ENCODE peak calls at places on chromosomes 3 and 15, in nine cellular contexts. One of them, this sample, is unnamed.

GRCh38 chr3:194536883-194537637 is 50.3 kb upstream of the ATP13A3 start:
- DNase-seq in M059J: peak
- DNase-seq in T-helper 17 cell: no peak
- DNase-seq in stimulated activated CD4-positive, alpha-beta T cell treated with anti-CD3 and anti-CD28 coated beads, Interleukin-2, amount 100 ng/mL, for 48 hours: no peak
- DNase-seq in amygdala: no peak
- DNase-seq in D341Med: no peak
- DNase-seq in activated CD8-positive, alpha-beta memory T cell treated with anti-CD3 and anti-CD28 coated beads, Interleukin-2, amount 10 ng/mL, durations not matched to agents 7 days and 5 days: no peak
- DNase-seq in AG08395: no peak
- DNase-seq in GM03348: no peak
- DNase-seq in this sample: no peak

GRCh38 chr3:14988988-14989394 is 41.6 kb downstream of the NR2C2 start:
- DNase-seq in M059J: no peak
- DNase-seq in amygdala: no peak
- DNase-seq in stimulated activated CD4-positive, alpha-beta T cell treated with anti-CD3 and anti-CD28 coated beads, Interleukin-2, amount 100 ng/mL, for 48 hours: peak
- DNase-seq in activated CD8-positive, alpha-beta memory T cell treated with anti-CD3 and anti-CD28 coated beads, Interleukin-2, amount 10 ng/mL, durations not matched to agents 7 days and 5 days: peak
- DNase-seq in AG08395: no peak
- DNase-seq in T-helper 17 cell: no peak
- DNase-seq in GM03348: no peak
- DNase-seq in D341Med: no peak
- DNase-seq in this sample: peak

GRCh38 chr15:80072285-80072684 is 12.8 kb downstream of the ZFAND6 start:
- DNase-seq in D341Med: peak
- DNase-seq in GM03348: peak
- DNase-seq in T-helper 17 cell: no peak
- DNase-seq in activated CD8-positive, alpha-beta memory T cell treated with anti-CD3 and anti-CD28 coated beads, Interleukin-2, amount 10 ng/mL, durations not matched to agents 7 days and 5 days: no peak
- DNase-seq in M059J: peak
- DNase-seq in AG08395: peak
- DNase-seq in amygdala: no peak
- DNase-seq in stimulated activated CD4-positive, alpha-beta T cell treated with anti-CD3 and anti-CD28 coated beads, Interleukin-2, amount 100 ng/mL, for 48 hours: no peak
- DNase-seq in this sample: peak

GRCh38 chr3:111548060-111548459 is 6.1 kb downstream of the CD96 start:
- DNase-seq in D341Med: no peak
- DNase-seq in stimulated activated CD4-positive, alpha-beta T cell treated with anti-CD3 and anti-CD28 coated beads, Interleukin-2, amount 100 ng/mL, for 48 hours: no peak
- DNase-seq in activated CD8-positive, alpha-beta memory T cell treated with anti-CD3 and anti-CD28 coated beads, Interleukin-2, amount 10 ng/mL, durations not matched to agents 7 days and 5 days: no peak
- DNase-seq in amygdala: no peak
- DNase-seq in T-helper 17 cell: no peak
- DNase-seq in M059J: no peak
- DNase-seq in AG08395: no peak
- DNase-seq in GM03348: no peak
- DNase-seq in this sample: no peak

GRCh38 chr3:188002626-188003138 is 151.3 kb upstream of the LPP start:
- DNase-seq in AG08395: no peak
- DNase-seq in activated CD8-positive, alpha-beta memory T cell treated with anti-CD3 and anti-CD28 coated beads, Interleukin-2, amount 10 ng/mL, durations not matched to agents 7 days and 5 days: no peak
- DNase-seq in M059J: no peak
- DNase-seq in T-helper 17 cell: no peak
- DNase-seq in amygdala: no peak
- DNase-seq in D341Med: no peak
- DNase-seq in stimulated activated CD4-positive, alpha-beta T cell treated with anti-CD3 and anti-CD28 coated beads, Interleukin-2, amount 100 ng/mL, for 48 hours: no peak
- DNase-seq in GM03348: no peak
- DNase-seq in this sample: no peak

GRCh38 chr3:122496529-122496928 is 18.2 kb downstream of the KPNA1 start:
- DNase-seq in amygdala: no peak
- DNase-seq in D341Med: no peak
- DNase-seq in T-helper 17 cell: no peak
- DNase-seq in M059J: no peak
- DNase-seq in AG08395: no peak
- DNase-seq in activated CD8-positive, alpha-beta memory T cell treated with anti-CD3 and anti-CD28 coated beads, Interleukin-2, amount 10 ng/mL, durations not matched to agents 7 days and 5 days: no peak
- DNase-seq in GM03348: no peak
- DNase-seq in stimulated activated CD4-positive, alpha-beta T cell treated with anti-CD3 and anti-CD28 coated beads, Interleukin-2, amount 100 ng/mL, for 48 hours: no peak
- DNase-seq in this sample: no peak

GRCh38 chr3:169659096-169659521 is 4.4 kb downstream of the MECOM start:
- DNase-seq in T-helper 17 cell: no peak
- DNase-seq in stimulated activated CD4-positive, alpha-beta T cell treated with anti-CD3 and anti-CD28 coated beads, Interleukin-2, amount 100 ng/mL, for 48 hours: no peak
- DNase-seq in D341Med: no peak
- DNase-seq in M059J: no peak
- DNase-seq in activated CD8-positive, alpha-beta memory T cell treated with anti-CD3 and anti-CD28 coated beads, Interleukin-2, amount 10 ng/mL, durations not matched to agents 7 days and 5 days: no peak
- DNase-seq in AG08395: no peak
- DNase-seq in amygdala: no peak
- DNase-seq in GM03348: no peak
- DNase-seq in this sample: no peak

GRCh38 chr15:84979651-84980050 is 2.0 kb upstream of the PDE8A start:
- DNase-seq in activated CD8-positive, alpha-beta memory T cell treated with anti-CD3 and anti-CD28 coated beads, Interleukin-2, amount 10 ng/mL, durations not matched to agents 7 days and 5 days: peak
- DNase-seq in GM03348: no peak
- DNase-seq in M059J: no peak
- DNase-seq in AG08395: no peak
- DNase-seq in amygdala: no peak
- DNase-seq in D341Med: no peak
- DNase-seq in stimulated activated CD4-positive, alpha-beta T cell treated with anti-CD3 and anti-CD28 coated beads, Interleukin-2, amount 100 ng/mL, for 48 hours: no peak
- DNase-seq in T-helper 17 cell: no peak
- DNase-seq in this sample: peak

GRCh38 chr3:52354676-52355075 is 38.6 kb downstream of the DNAH1 start:
- DNase-seq in D341Med: no peak
- DNase-seq in activated CD8-positive, alpha-beta memory T cell treated with anti-CD3 and anti-CD28 coated beads, Interleukin-2, amount 10 ng/mL, durations not matched to agents 7 days and 5 days: no peak
- DNase-seq in AG08395: no peak
- DNase-seq in stimulated activated CD4-positive, alpha-beta T cell treated with anti-CD3 and anti-CD28 coated beads, Interleukin-2, amount 100 ng/mL, for 48 hours: no peak
- DNase-seq in amygdala: no peak
- DNase-seq in GM03348: no peak
- DNase-seq in T-helper 17 cell: no peak
- DNase-seq in M059J: no peak
- DNase-seq in this sample: no peak

This sample was measured in NCI-H82.